ENCODE peak calls at places on chromosomes 13 and 19, in eight cellular contexts. E is epithelial cell of esophagus, A is dorsolateral prefrontal cortex, Z is aorta, C is fibroblast of villous mesenchyme, B is NT2/D1, I is adrenal gland, H is psoas muscle. D is an unnamed sample.
A peak's percentile ranks its signal among the peaks of the same experiment; 100 is the strongest.

GRCh38 chr13:43880930-43881329 is 1.2 kb downstream of the LACC1 start:
- DNase-seq in B (no peak), H (no peak), C (no peak), A (peak; percentile 49), I (no peak), Z (no peak), E (peak; percentile 5), D (no peak)

GRCh38 chr19:6887326-6887725 is at the start of gene ADGRE1:
- DNase-seq in B (no peak), I (no peak), H (no peak), A (no peak), E (no peak), Z (no peak), C (no peak), D (no peak)

GRCh38 chr19:56681702-56682101 is 10.1 kb upstream of the ZNF835 start:
- DNase-seq in B (no peak), A (no peak), E (no peak), C (no peak), Z (no peak), I (peak; percentile 3), H (no peak), D (no peak)

GRCh38 chr13:81394605-81395004 is 1053.7 kb upstream of the SPRY2 start:
- DNase-seq in Z (no peak), H (no peak), B (no peak), C (no peak), I (no peak), E (no peak), A (no peak), D (no peak)

GRCh38 chr19:3603121-3603841 is 3.4 kb downstream of the TBXA2R start:
- DNase-seq in I (peak; percentile 64), B (no peak), Z (peak; percentile 90), H (no peak), E (no peak), A (no peak), C (no peak), D (no peak)

GRCh38 chr13:28505543-28506135 is 10.7 kb upstream of the FLT1 start:
- DNase-seq in A (no peak), C (no peak), Z (no peak), B (no peak), I (no peak), H (no peak), E (peak; percentile 61), D (no peak)

GRCh38 chr19:2618611-2619010 is 83.9 kb downstream of the GNG7 start:
- DNase-seq in A (no peak), E (peak; percentile 84), H (peak; percentile 60), I (no peak), Z (no peak), C (no peak), B (no peak), D (peak; percentile 80)

GRCh38 chr19:29831041-29831548 is 19.3 kb downstream of the CCNE1 start:
- DNase-seq in C (no peak), A (no peak), I (no peak), Z (peak; percentile 31), B (no peak), E (peak; percentile 88), H (no peak), D (no peak)

GRCh38 chr19:3459322-3459881 is 20.9 kb downstream of the SMIM24 start:
- DNase-seq in A (peak; percentile 53), C (peak; percentile 96), E (no peak), B (peak; percentile 79), Z (peak; percentile 96), H (peak; percentile 88), I (peak; percentile 90), D (peak; percentile 95)

GRCh38 chr19:44943801-44944249 is 1.8 kb downstream of the APOC4 start:
- DNase-seq in E (no peak), B (no peak), I (peak; percentile 50), A (peak; percentile 50), Z (no peak), H (peak; percentile 31), C (no peak), D (peak; percentile 82)

GRCh38 chr19:17795495-17795856 is 538 bp downstream of the B3GNT3 start:
- DNase-seq in C (no peak), Z (no peak), E (no peak), H (no peak), B (no peak), I (no peak), A (no peak), D (no peak)

GRCh38 chr19:17794412-17794730 is 567 bp upstream of the B3GNT3 start:
- DNase-seq in H (no peak), Z (no peak), A (no peak), I (no peak), E (no peak), C (no peak), B (no peak), D (no peak)

GRCh38 chr19:17796013-17796837 is 1.3 kb downstream of the B3GNT3 start:
- DNase-seq in A (no peak), I (no peak), Z (no peak), C (no peak), E (no peak), H (no peak), B (no peak), D (no peak)

GRCh38 chr19:17796838-17797168 is 1.9 kb downstream of the B3GNT3 start:
- DNase-seq in E (no peak), C (no peak), H (no peak), A (no peak), B (no peak), Z (no peak), I (no peak), D (no peak)

DNA sequence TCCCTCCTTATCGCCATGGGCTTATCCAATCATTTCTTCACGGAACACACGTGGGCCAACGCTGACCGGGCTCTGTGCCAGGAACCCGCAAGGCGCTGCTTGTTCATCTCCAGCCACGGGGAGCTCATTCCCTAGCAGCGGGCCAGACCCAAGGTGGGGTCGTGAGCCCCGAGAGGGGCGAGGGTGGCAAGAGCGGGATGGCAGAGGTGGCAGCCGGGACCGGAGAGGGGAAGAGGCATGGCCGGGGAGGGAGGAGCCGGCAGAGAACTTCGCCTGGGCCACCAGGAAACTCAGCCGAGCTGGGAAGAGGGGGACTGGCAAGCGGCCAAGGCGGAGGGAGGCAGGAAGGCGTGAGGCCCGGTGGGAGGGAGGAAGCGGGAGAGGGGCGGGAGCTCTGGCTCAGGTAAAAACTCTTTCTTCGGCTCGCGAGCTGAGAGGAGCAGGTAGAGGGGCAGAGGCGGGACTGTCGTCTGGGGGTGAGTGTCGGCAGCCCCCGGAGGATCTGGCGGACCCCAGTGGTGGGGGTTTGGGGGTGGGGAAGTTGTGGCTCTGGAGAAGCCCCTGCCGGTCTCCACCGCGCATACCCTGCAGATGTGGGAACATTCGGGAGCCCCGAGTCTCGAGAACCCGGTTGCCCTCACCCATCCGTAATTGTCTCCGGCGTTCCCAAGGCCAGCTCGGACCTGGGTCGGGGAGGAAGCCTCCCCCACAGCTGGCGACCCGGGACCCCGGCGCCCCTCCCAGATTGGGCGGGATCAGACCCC is at the start of gene B3GNT3:
- DNase-seq in E (peak; percentile 70), C (no peak), I (no peak), H (peak; percentile 24), A (no peak), B (no peak), Z (peak; percentile 83), D (no peak)
- H3K4me3 ChIP-seq in E (peak within 1 kb of the TSS; percentile 32), C (no peak within 1 kb of the TSS), I (no peak within 1 kb of the TSS), H (no peak within 1 kb of the TSS), A (no peak within 1 kb of the TSS), B (peak within 1 kb of the TSS; percentile 64), Z (no peak within 1 kb of the TSS), D (no peak within 1 kb of the TSS)

GRCh38 chr13:98565726-98566577 is 11.0 kb downstream of the STK24 start:
- DNase-seq in Z (peak; percentile 79), H (peak; percentile 27), A (no peak), B (no peak), C (peak; percentile 38), E (no peak), I (no peak), D (peak; percentile 68)

GRCh38 chr13:98570929-98571372 is 6.0 kb downstream of the STK24 start:
- DNase-seq in I (no peak), B (no peak), H (no peak), C (peak; percentile 93), A (no peak), Z (no peak), E (peak; percentile 85), D (no peak)

GRCh38 chr13:98564204-98564603 is 12.7 kb downstream of the STK24 start:
- DNase-seq in C (no peak), I (no peak), E (no peak), A (no peak), H (no peak), Z (no peak), B (no peak), D (peak; percentile 50)

GRCh38 chr13:98563071-98563470 is 13.8 kb downstream of the STK24 start:
- DNase-seq in B (no peak), I (no peak), A (no peak), E (no peak), Z (no peak), H (no peak), C (peak; percentile 55), D (peak; percentile 54)

GRCh38 chr13:98567140-98567539 is 9.8 kb downstream of the STK24 start:
- DNase-seq in E (no peak), H (no peak), B (no peak), C (no peak), Z (no peak), I (no peak), A (no peak), D (peak; percentile 47)
- H3K4me3 ChIP-seq in E (no peak overlapping the region), H (no peak overlapping the region), B (no peak overlapping the region), C (no peak overlapping the region), Z (no peak overlapping the region), I (no peak overlapping the region), A (no peak overlapping the region), D (no peak overlapping the region)

GRCh38 chr13:79409828-79410227 is 3.8 kb upstream of the RBM26 start:
- DNase-seq in I (no peak), H (no peak), C (no peak), A (no peak), Z (no peak), E (no peak), B (no peak), D (no peak)

GRCh38 chr13:79405831-79406596 is at the start of gene RBM26:
- DNase-seq in Z (peak; percentile 97), H (peak; percentile 91), C (peak; percentile 95), B (peak; percentile 93), A (peak; percentile 86), E (peak; percentile 96), I (peak; percentile 97), D (peak; percentile 96)

GRCh38 chr13:79406597-79406908 is 498 bp upstream of the RBM26 start:
- DNase-seq in E (no peak), B (no peak), H (no peak), A (no peak), C (no peak), I (no peak), Z (no peak), D (no peak)

GRCh38 chr13:79405501-79405830 is 589 bp downstream of the RBM26 start:
- DNase-seq in A (no peak), C (no peak), E (no peak), H (no peak), I (no peak), B (peak; percentile 13), Z (no peak), D (peak; percentile 63)

GRCh38 chr13:79407349-79407979 is 1.4 kb upstream of the RBM26 start:
- DNase-seq in B (no peak), A (no peak), I (no peak), H (no peak), Z (no peak), C (no peak), E (no peak), D (no peak)
- H3K4me3 ChIP-seq in B (no peak overlapping the region), A (peak overlapping the region; percentile 93), I (no peak overlapping the region), H (peak overlapping the region; percentile 72), Z (no peak overlapping the region), C (no peak overlapping the region), E (peak overlapping the region; percentile 93), D (no peak overlapping the region)

GRCh38 chr13:50842711-50843255 is 709 bp downstream of the DLEU7 start:
- DNase-seq in A (no peak), Z (no peak), I (no peak), C (no peak), B (no peak), E (no peak), H (no peak), D (no peak)
- H3K4me3 ChIP-seq in A (peak overlapping the region; percentile 66), Z (peak overlapping the region; percentile 17), I (no peak overlapping the region), C (no peak overlapping the region), B (no peak overlapping the region), E (no peak overlapping the region), H (peak overlapping the region; percentile 55), D (peak overlapping the region; percentile 11)

D was measured in sigmoid colon.